ENCODE peak calls at places on chromosomes 3 and 15, in five cellular contexts. H, L, U, F and C are unnamed samples.
A peak's percentile ranks its signal among the peaks of the same experiment; 100 is the strongest.

GRCh38 chr3:30282052-30282708 is 324.2 kb upstream of the TGFBR2 start:
- DNase-seq in L (peak; percentile 95), F (no peak), U (no peak), H (no peak), C (no peak)

GRCh38 chr3:122513386-122514122 is 1.2 kb downstream of the KPNA1 start:
- DNase-seq in L (peak; percentile 79), F (no peak), U (no peak), H (no peak), C (no peak)

GRCh38 chr3:112046599-112046998 is 12.1 kb downstream of the TMPRSS7 start:
- DNase-seq in L (peak; percentile 19), U (no peak), H (no peak), F (no peak), C (no peak)

GRCh38 chr3:192408721-192409151 is 318.6 kb downstream of the FGF12 start:
- DNase-seq in L (peak; percentile 24), H (no peak), F (no peak), U (no peak), C (no peak)

GRCh38 chr3:138068579-138069174 is 46.7 kb downstream of the DZIP1L start:
- DNase-seq in U (peak; percentile 60), F (peak; percentile 80), H (peak; percentile 58), L (peak; percentile 85), C (peak; percentile 49)

GRCh38 chr15:69631978-69632377 is 179.4 kb downstream of the RPLP1 start:
- DNase-seq in H (no peak), U (no peak), F (no peak), L (no peak), C (no peak)

GRCh38 chr3:152047465-152047864 is 174.0 kb downstream of the SUCNR1 start:
- DNase-seq in H (no peak), F (no peak), L (peak; percentile 90), U (no peak), C (no peak)

GRCh38 chr3:189754356-189754755 is 123.2 kb downstream of the TP63 start:
- DNase-seq in H (no peak), F (no peak), U (no peak), L (no peak), C (no peak)

GRCh38 chr15:68311859-68312557 is 34.5 kb downstream of the FEM1B start:
- DNase-seq in U (no peak), L (no peak), H (no peak), F (no peak), C (no peak)

GRCh38 chr15:91302588-91303439 is 202.8 kb downstream of the SV2B start:
- DNase-seq in U (no peak), H (no peak), F (no peak), L (peak; percentile 80), C (peak; percentile 52)

GRCh38 chr3:186414735-186415419 is 52.8 kb upstream of the DGKG start:
- DNase-seq in L (peak; percentile 94), H (no peak), U (no peak), F (no peak), C (no peak)

GRCh38 chr15:61750271-61751084 is 309.8 kb downstream of the VPS13C start:
- DNase-seq in U (no peak), L (no peak), F (no peak), H (no peak), C (no peak)

GRCh38 chr3:195041871-195042740 is 228.9 kb downstream of the XXYLT1 start:
- DNase-seq in U (no peak), H (no peak), L (no peak), F (no peak), C (no peak)

GRCh38 chr3:177536873-177537272 is 339.6 kb upstream of the TBL1XR1 start:
- DNase-seq in U (no peak), L (no peak), F (no peak), H (no peak), C (no peak)

GRCh38 chr15:65916664-65917406 is 47.5 kb downstream of the RAB11A start:
- DNase-seq in H (no peak), U (no peak), L (peak; percentile 81), F (peak; percentile 14), C (no peak)

GRCh38 chr15:75228787-75229186 is 27.1 kb downstream of the C15orf39 start:
- DNase-seq in H (no peak), F (no peak), U (no peak), L (no peak), C (no peak)

GRCh38 chr3:52439426-52440248 is 5.3 kb downstream of the SEMA3G start:
- DNase-seq in L (no peak), H (no peak), U (no peak), F (no peak), C (no peak)